ENCODE peak calls at places on chromosomes 6 and 20, in four cellular contexts. One of them, this sample, is unnamed. For H3K4me1, the result is how much of the 10 kb centered on the place peaks cover.

GRCh38 chr20:40192083-40192482 is 497.0 kb downstream of the MAFB start:
- DNase-seq in hepatocyte: no peak
- DNase-seq in CD8-positive, alpha-beta memory T cell: no peak
- DNase-seq in neural progenitor cell: no peak
- DNase-seq in this sample: no peak

GRCh38 chr6:127457444-127458064 is 1.6 kb downstream of the KIAA0408 start:
- DNase-seq in hepatocyte: no peak
- DNase-seq in CD8-positive, alpha-beta memory T cell: no peak
- DNase-seq in neural progenitor cell: no peak
- DNase-seq in this sample: no peak

GRCh38 chr6:45614488-45615285 is 237.0 kb upstream of the SUPT3H start:
- DNase-seq in hepatocyte: no peak
- DNase-seq in CD8-positive, alpha-beta memory T cell: no peak
- DNase-seq in neural progenitor cell: no peak
- DNase-seq in this sample: no peak

GRCh38 chr6:85364354-85364753 is 85.5 kb upstream of the NT5E start:
- DNase-seq in hepatocyte: peak
- DNase-seq in CD8-positive, alpha-beta memory T cell: no peak
- DNase-seq in neural progenitor cell: no peak
- DNase-seq in this sample: no peak

GRCh38 chr6:158911746-158912158 is 88.2 kb downstream of the RSPH3 start:
- DNase-seq in hepatocyte: no peak
- DNase-seq in CD8-positive, alpha-beta memory T cell: peak
- DNase-seq in neural progenitor cell: no peak
- DNase-seq in this sample: peak

GRCh38 chr20:58021481-58021880 is 207.0 kb downstream of the ANKRD60 start:
- DNase-seq in hepatocyte: no peak
- DNase-seq in CD8-positive, alpha-beta memory T cell: no peak
- DNase-seq in neural progenitor cell: no peak
- DNase-seq in this sample: peak

GRCh38 chr20:46309945-46310344 is 1.6 kb upstream of the CDH22 start:
- DNase-seq in hepatocyte: no peak
- DNase-seq in CD8-positive, alpha-beta memory T cell: no peak
- DNase-seq in neural progenitor cell: no peak
- DNase-seq in this sample: no peak

GRCh38 chr20:4665591-4665990 is 56.1 kb upstream of the PRND start:
- DNase-seq in hepatocyte: no peak
- DNase-seq in CD8-positive, alpha-beta memory T cell: no peak
- DNase-seq in neural progenitor cell: no peak
- DNase-seq in this sample: no peak

GRCh38 chr6:157716553-157716952 is 106.5 kb upstream of the SNX9 start:
- DNase-seq in hepatocyte: no peak
- DNase-seq in CD8-positive, alpha-beta memory T cell: no peak
- DNase-seq in neural progenitor cell: no peak
- DNase-seq in this sample: no peak

GRCh38 chr6:157715766-157716171 is 107.3 kb upstream of the SNX9 start:
- DNase-seq in hepatocyte: peak
- DNase-seq in CD8-positive, alpha-beta memory T cell: no peak
- DNase-seq in neural progenitor cell: peak
- DNase-seq in this sample: peak

GRCh38 chr6:157717266-157717870 is 105.7 kb upstream of the SNX9 start:
- DNase-seq in hepatocyte: no peak
- DNase-seq in CD8-positive, alpha-beta memory T cell: no peak
- DNase-seq in neural progenitor cell: no peak
- DNase-seq in this sample: no peak

GRCh38 chr6:157721431-157722229 is 101.4 kb upstream of the SNX9 start:
- DNase-seq in hepatocyte: no peak
- DNase-seq in CD8-positive, alpha-beta memory T cell: no peak
- DNase-seq in neural progenitor cell: peak
- DNase-seq in this sample: no peak

DNA sequence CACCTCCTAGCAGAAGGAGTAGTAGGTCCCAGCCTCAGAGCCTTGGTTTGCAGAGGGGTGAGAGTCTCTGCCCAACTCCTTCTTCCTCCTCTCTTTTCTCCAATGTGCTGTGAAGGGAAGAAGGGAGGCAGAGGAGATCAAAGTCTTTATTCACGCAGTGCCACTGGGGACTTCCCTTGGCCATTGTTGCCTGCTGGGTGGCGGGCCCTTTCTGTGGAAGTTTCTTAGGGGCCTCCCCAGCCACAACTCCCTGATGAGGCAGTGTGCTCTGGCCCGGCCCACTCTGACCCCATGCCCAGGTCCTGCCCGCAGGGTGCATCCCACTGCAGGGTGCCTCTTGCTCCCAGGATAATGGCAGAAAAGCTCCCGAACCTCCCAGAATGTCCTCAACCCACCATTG is 104.3 kb upstream of the SNX9 start:
- DNase-seq in hepatocyte: no peak
- DNase-seq in CD8-positive, alpha-beta memory T cell: no peak
- DNase-seq in neural progenitor cell: no peak
- DNase-seq in this sample: no peak
- H3K4me1 ChIP-seq in hepatocyte: under half
- H3K4me1 ChIP-seq in CD8-positive, alpha-beta memory T cell: under half
- H3K4me1 ChIP-seq in neural progenitor cell: under half
- H3K4me1 ChIP-seq in this sample: under half

GRCh38 chr20:20465259-20465658 is 97.4 kb downstream of the INSM1 start:
- DNase-seq in hepatocyte: no peak
- DNase-seq in CD8-positive, alpha-beta memory T cell: no peak
- DNase-seq in neural progenitor cell: peak
- DNase-seq in this sample: no peak
- H3K4me1 ChIP-seq in hepatocyte: under half
- H3K4me1 ChIP-seq in CD8-positive, alpha-beta memory T cell: under half
- H3K4me1 ChIP-seq in neural progenitor cell: half or more
- H3K4me1 ChIP-seq in this sample: under half

DNA sequence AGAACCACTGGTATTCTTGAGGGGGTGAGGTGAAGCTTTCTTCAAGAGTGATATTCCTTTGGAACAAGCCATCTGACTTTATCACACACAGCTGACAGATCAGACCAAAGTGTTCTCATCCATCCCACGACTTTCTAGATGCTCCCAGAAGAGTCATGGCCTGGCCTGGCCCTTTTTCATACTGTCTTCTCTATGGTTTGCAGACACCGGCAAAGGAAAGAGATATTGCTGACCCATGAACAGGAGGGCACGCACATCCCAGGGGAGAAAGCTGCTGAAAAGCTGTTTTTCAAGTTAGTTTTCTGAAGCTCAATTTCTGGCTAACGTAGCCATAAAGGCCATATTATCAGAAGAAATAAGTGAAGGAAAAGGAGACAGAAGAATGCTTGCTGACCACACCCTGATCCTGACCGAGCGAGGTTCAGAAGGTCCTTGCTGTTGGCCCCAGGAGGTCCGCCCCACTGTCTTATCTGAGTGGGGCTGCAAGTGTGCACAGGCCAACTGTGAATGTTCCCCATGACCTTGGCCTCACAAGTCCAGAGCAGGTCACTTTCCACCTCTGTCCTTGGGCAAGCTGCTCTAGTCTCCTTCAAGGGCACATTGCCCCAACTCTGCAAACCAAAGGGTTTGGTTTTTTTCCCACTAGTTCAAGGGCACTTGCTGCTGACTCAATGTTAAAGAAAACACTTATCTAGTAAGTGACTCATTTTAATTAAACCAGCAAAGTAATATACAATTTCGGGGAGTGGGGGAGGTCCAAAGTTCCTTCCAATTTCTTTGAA is 2.0 kb downstream of the ACSS1 start:
- DNase-seq in hepatocyte: no peak
- DNase-seq in CD8-positive, alpha-beta memory T cell: peak
- DNase-seq in neural progenitor cell: no peak
- DNase-seq in this sample: peak
- H3K4me1 ChIP-seq in hepatocyte: half or more
- H3K4me1 ChIP-seq in CD8-positive, alpha-beta memory T cell: half or more
- H3K4me1 ChIP-seq in neural progenitor cell: under half
- H3K4me1 ChIP-seq in this sample: half or more

GRCh38 chr20:35315199-35316020 is 23.2 kb upstream of the FAM83C start:
- DNase-seq in hepatocyte: no peak
- DNase-seq in CD8-positive, alpha-beta memory T cell: no peak
- DNase-seq in neural progenitor cell: no peak
- DNase-seq in this sample: peak

GRCh38 chr20:35311822-35312221 is 19.6 kb upstream of the FAM83C start:
- DNase-seq in hepatocyte: no peak
- DNase-seq in CD8-positive, alpha-beta memory T cell: no peak
- DNase-seq in neural progenitor cell: no peak
- DNase-seq in this sample: no peak

GRCh38 chr20:35314460-35315198 is 22.4 kb upstream of the FAM83C start:
- DNase-seq in hepatocyte: no peak
- DNase-seq in CD8-positive, alpha-beta memory T cell: no peak
- DNase-seq in neural progenitor cell: no peak
- DNase-seq in this sample: no peak

GRCh38 chr20:35311409-35311808 is 19.2 kb upstream of the FAM83C start:
- DNase-seq in hepatocyte: no peak
- DNase-seq in CD8-positive, alpha-beta memory T cell: no peak
- DNase-seq in neural progenitor cell: no peak
- DNase-seq in this sample: no peak

GRCh38 chr20:35312348-35312747 is 20.1 kb upstream of the FAM83C start:
- DNase-seq in hepatocyte: no peak
- DNase-seq in CD8-positive, alpha-beta memory T cell: no peak
- DNase-seq in neural progenitor cell: no peak
- DNase-seq in this sample: no peak
- H3K4me1 ChIP-seq in hepatocyte: under half
- H3K4me1 ChIP-seq in CD8-positive, alpha-beta memory T cell: under half
- H3K4me1 ChIP-seq in neural progenitor cell: under half
- H3K4me1 ChIP-seq in this sample: under half

DNA sequence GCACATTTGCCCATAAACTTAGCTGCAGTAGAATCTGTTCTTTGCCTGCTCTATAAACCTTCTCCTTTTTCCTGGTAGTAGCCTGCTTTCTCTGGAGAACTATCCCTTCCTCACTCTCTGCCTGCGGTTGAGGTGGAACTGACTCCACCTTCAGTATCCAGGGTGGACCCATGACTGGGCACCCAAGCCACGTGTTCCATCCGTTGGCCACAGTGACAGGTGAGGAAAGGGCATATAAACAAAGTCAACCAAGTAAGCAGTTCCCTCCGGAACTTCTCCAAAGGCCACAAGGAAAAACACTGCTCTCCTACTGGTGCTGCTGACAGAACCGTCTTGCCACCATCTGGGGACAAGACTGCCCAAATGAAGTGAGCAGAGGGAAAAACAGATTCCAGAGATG is 218.8 kb downstream of the TFAP2A start:
- DNase-seq in hepatocyte: no peak
- DNase-seq in CD8-positive, alpha-beta memory T cell: no peak
- DNase-seq in neural progenitor cell: no peak
- DNase-seq in this sample: no peak
- H3K4me1 ChIP-seq in hepatocyte: under half
- H3K4me1 ChIP-seq in CD8-positive, alpha-beta memory T cell: under half
- H3K4me1 ChIP-seq in neural progenitor cell: under half
- H3K4me1 ChIP-seq in this sample: under half

DNA sequence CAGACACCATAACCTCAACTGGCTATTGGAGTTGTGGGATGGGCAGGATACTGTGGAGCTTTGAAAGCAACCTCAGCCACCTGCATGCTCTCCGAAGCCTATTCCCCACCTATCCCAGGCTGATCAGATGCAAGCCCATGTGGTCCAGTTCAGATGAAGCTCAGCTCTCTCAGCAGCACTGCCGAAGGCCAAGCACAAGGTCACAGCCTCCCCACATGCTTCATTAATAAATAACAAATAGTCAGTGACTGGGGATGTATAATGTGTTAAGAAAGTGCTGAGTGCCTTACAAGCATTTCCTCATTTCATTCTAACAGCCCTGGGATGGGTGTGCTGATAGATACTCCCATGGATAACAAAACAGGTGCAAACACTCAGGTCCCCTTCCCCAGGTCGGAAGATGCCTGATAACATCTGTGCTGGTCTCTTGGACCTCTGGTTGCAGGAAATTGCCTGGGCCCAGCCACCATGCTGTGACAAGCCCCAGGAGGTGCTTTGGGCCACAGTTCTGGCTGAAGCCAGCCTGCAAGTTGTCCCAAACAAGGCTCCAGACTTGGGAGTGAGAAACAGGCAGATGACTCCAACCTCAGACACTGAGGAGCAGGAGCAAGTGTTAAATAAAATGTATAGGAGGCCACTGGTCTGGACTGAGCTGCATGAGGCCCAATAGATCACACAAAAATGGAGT is 3.7 kb downstream of the ACSS1 start:
- DNase-seq in hepatocyte: no peak
- DNase-seq in CD8-positive, alpha-beta memory T cell: peak
- DNase-seq in neural progenitor cell: no peak
- DNase-seq in this sample: no peak
- H3K4me1 ChIP-seq in hepatocyte: half or more
- H3K4me1 ChIP-seq in CD8-positive, alpha-beta memory T cell: half or more
- H3K4me1 ChIP-seq in neural progenitor cell: under half
- H3K4me1 ChIP-seq in this sample: half or more

GRCh38 chr20:2651772-2652723 is at the start of gene NOP56:
- DNase-seq in hepatocyte: peak
- DNase-seq in CD8-positive, alpha-beta memory T cell: peak
- DNase-seq in neural progenitor cell: peak
- DNase-seq in this sample: peak

GRCh38 chr20:2653511-2654383 is 1.3 kb downstream of the NOP56 start:
- DNase-seq in hepatocyte: no peak
- DNase-seq in CD8-positive, alpha-beta memory T cell: no peak
- DNase-seq in neural progenitor cell: no peak
- DNase-seq in this sample: no peak

GRCh38 chr20:2654384-2654822 is 2.0 kb downstream of the NOP56 start:
- DNase-seq in hepatocyte: no peak
- DNase-seq in CD8-positive, alpha-beta memory T cell: no peak
- DNase-seq in neural progenitor cell: no peak
- DNase-seq in this sample: no peak

GRCh38 chr20:2654831-2655230 is 2.4 kb downstream of the NOP56 start:
- DNase-seq in hepatocyte: no peak
- DNase-seq in CD8-positive, alpha-beta memory T cell: no peak
- DNase-seq in neural progenitor cell: no peak
- DNase-seq in this sample: no peak

GRCh38 chr20:2652724-2653510 is 485 bp downstream of the NOP56 start:
- DNase-seq in hepatocyte: peak
- DNase-seq in CD8-positive, alpha-beta memory T cell: no peak
- DNase-seq in neural progenitor cell: peak
- DNase-seq in this sample: peak
- H3K4me1 ChIP-seq in hepatocyte: under half
- H3K4me1 ChIP-seq in CD8-positive, alpha-beta memory T cell: under half
- H3K4me1 ChIP-seq in neural progenitor cell: under half
- H3K4me1 ChIP-seq in this sample: under half

GRCh38 chr20:12682613-12683012 is 326.2 kb upstream of the SPTLC3 start:
- DNase-seq in hepatocyte: no peak
- DNase-seq in CD8-positive, alpha-beta memory T cell: no peak
- DNase-seq in neural progenitor cell: no peak
- DNase-seq in this sample: no peak

GRCh38 chr20:12673352-12673751 is 335.4 kb upstream of the SPTLC3 start:
- DNase-seq in hepatocyte: no peak
- DNase-seq in CD8-positive, alpha-beta memory T cell: no peak
- DNase-seq in neural progenitor cell: no peak
- DNase-seq in this sample: no peak

GRCh38 chr20:12679456-12679855 is 329.3 kb upstream of the SPTLC3 start:
- DNase-seq in hepatocyte: no peak
- DNase-seq in CD8-positive, alpha-beta memory T cell: no peak
- DNase-seq in neural progenitor cell: no peak
- DNase-seq in this sample: no peak

GRCh38 chr20:12677925-12678324 is 330.8 kb upstream of the SPTLC3 start:
- DNase-seq in hepatocyte: no peak
- DNase-seq in CD8-positive, alpha-beta memory T cell: no peak
- DNase-seq in neural progenitor cell: no peak
- DNase-seq in this sample: no peak
- H3K4me1 ChIP-seq in hepatocyte: under half
- H3K4me1 ChIP-seq in CD8-positive, alpha-beta memory T cell: under half
- H3K4me1 ChIP-seq in neural progenitor cell: under half
- H3K4me1 ChIP-seq in this sample: under half

GRCh38 chr6:111857674-111858337 is 15.4 kb downstream of the FYN start:
- DNase-seq in hepatocyte: no peak
- DNase-seq in CD8-positive, alpha-beta memory T cell: no peak
- DNase-seq in neural progenitor cell: no peak
- DNase-seq in this sample: no peak
- H3K4me1 ChIP-seq in hepatocyte: under half
- H3K4me1 ChIP-seq in CD8-positive, alpha-beta memory T cell: half or more
- H3K4me1 ChIP-seq in neural progenitor cell: under half
- H3K4me1 ChIP-seq in this sample: under half

This sample was measured in thyroid gland.